ENCODE peak calls at places on chromosomes 12 and 14, in five cellular contexts. One of them, this sample, is unnamed.

GRCh38 chr12:126425264-126425663 is 1360.0 kb downstream of the AACS start:
- DNase-seq in A673: no peak
- DNase-seq in activated T-helper 2 cell treated with anti-CD3 and anti-CD28 coated beads, Interferon-gamma antibody, Interleukin-2, Interleukin-4, amounts not matched to agents 10 μg/mL and 5 μg/mL and 100 μg/mL, durations not matched to agents 14 hours and 24 hours and 36 hours: no peak
- DNase-seq in NCI-H1105 treated with DMSO at 0.1 percent for 48 hours: no peak
- DNase-seq in Peyer's patch: no peak
- DNase-seq in this sample: no peak

GRCh38 chr12:11578461-11578993 is 70.9 kb upstream of the ETV6 start:
- DNase-seq in NCI-H1105 treated with DMSO at 0.1 percent for 48 hours: no peak
- DNase-seq in Peyer's patch: no peak
- DNase-seq in activated T-helper 2 cell treated with anti-CD3 and anti-CD28 coated beads, Interferon-gamma antibody, Interleukin-2, Interleukin-4, amounts not matched to agents 10 μg/mL and 5 μg/mL and 100 μg/mL, durations not matched to agents 14 hours and 24 hours and 36 hours: no peak
- DNase-seq in A673: no peak
- DNase-seq in this sample: peak

GRCh38 chr12:25017336-25017735 is 68.4 kb upstream of the BCAT1 start:
- DNase-seq in A673: no peak
- DNase-seq in Peyer's patch: no peak
- DNase-seq in activated T-helper 2 cell treated with anti-CD3 and anti-CD28 coated beads, Interferon-gamma antibody, Interleukin-2, Interleukin-4, amounts not matched to agents 10 μg/mL and 5 μg/mL and 100 μg/mL, durations not matched to agents 14 hours and 24 hours and 36 hours: no peak
- DNase-seq in NCI-H1105 treated with DMSO at 0.1 percent for 48 hours: no peak
- DNase-seq in this sample: no peak

GRCh38 chr14:81323621-81324400 is 76.3 kb downstream of the STON2 start:
- DNase-seq in A673: no peak
- DNase-seq in Peyer's patch: peak
- DNase-seq in activated T-helper 2 cell treated with anti-CD3 and anti-CD28 coated beads, Interferon-gamma antibody, Interleukin-2, Interleukin-4, amounts not matched to agents 10 μg/mL and 5 μg/mL and 100 μg/mL, durations not matched to agents 14 hours and 24 hours and 36 hours: no peak
- DNase-seq in NCI-H1105 treated with DMSO at 0.1 percent for 48 hours: peak
- DNase-seq in this sample: no peak

GRCh38 chr12:107331471-107331870 is 238.1 kb upstream of the CRY1 start:
- DNase-seq in NCI-H1105 treated with DMSO at 0.1 percent for 48 hours: no peak
- DNase-seq in A673: no peak
- DNase-seq in Peyer's patch: no peak
- DNase-seq in activated T-helper 2 cell treated with anti-CD3 and anti-CD28 coated beads, Interferon-gamma antibody, Interleukin-2, Interleukin-4, amounts not matched to agents 10 μg/mL and 5 μg/mL and 100 μg/mL, durations not matched to agents 14 hours and 24 hours and 36 hours: no peak
- DNase-seq in this sample: no peak

GRCh38 chr12:39587247-39587646 is 32.4 kb downstream of the ABCD2 start:
- DNase-seq in activated T-helper 2 cell treated with anti-CD3 and anti-CD28 coated beads, Interferon-gamma antibody, Interleukin-2, Interleukin-4, amounts not matched to agents 10 μg/mL and 5 μg/mL and 100 μg/mL, durations not matched to agents 14 hours and 24 hours and 36 hours: no peak
- DNase-seq in A673: peak
- DNase-seq in Peyer's patch: no peak
- DNase-seq in NCI-H1105 treated with DMSO at 0.1 percent for 48 hours: no peak
- DNase-seq in this sample: no peak

GRCh38 chr12:26434299-26434915 is 239.0 kb downstream of the SSPN start:
- DNase-seq in activated T-helper 2 cell treated with anti-CD3 and anti-CD28 coated beads, Interferon-gamma antibody, Interleukin-2, Interleukin-4, amounts not matched to agents 10 μg/mL and 5 μg/mL and 100 μg/mL, durations not matched to agents 14 hours and 24 hours and 36 hours: no peak
- DNase-seq in Peyer's patch: peak
- DNase-seq in NCI-H1105 treated with DMSO at 0.1 percent for 48 hours: peak
- DNase-seq in A673: peak
- DNase-seq in this sample: peak

GRCh38 chr12:8081228-8081920 is 700 bp upstream of the NECAP1 start:
- DNase-seq in activated T-helper 2 cell treated with anti-CD3 and anti-CD28 coated beads, Interferon-gamma antibody, Interleukin-2, Interleukin-4, amounts not matched to agents 10 μg/mL and 5 μg/mL and 100 μg/mL, durations not matched to agents 14 hours and 24 hours and 36 hours: peak
- DNase-seq in Peyer's patch: peak
- DNase-seq in A673: no peak
- DNase-seq in NCI-H1105 treated with DMSO at 0.1 percent for 48 hours: peak
- DNase-seq in this sample: peak

GRCh38 chr12:124057691-124058090 is 84.7 kb downstream of the ZNF664 start:
- DNase-seq in NCI-H1105 treated with DMSO at 0.1 percent for 48 hours: no peak
- DNase-seq in A673: no peak
- DNase-seq in activated T-helper 2 cell treated with anti-CD3 and anti-CD28 coated beads, Interferon-gamma antibody, Interleukin-2, Interleukin-4, amounts not matched to agents 10 μg/mL and 5 μg/mL and 100 μg/mL, durations not matched to agents 14 hours and 24 hours and 36 hours: no peak
- DNase-seq in Peyer's patch: no peak
- DNase-seq in this sample: no peak

GRCh38 chr14:100105357-100106169 is 40.3 kb downstream of the EVL start:
- DNase-seq in A673: no peak
- DNase-seq in NCI-H1105 treated with DMSO at 0.1 percent for 48 hours: no peak
- DNase-seq in activated T-helper 2 cell treated with anti-CD3 and anti-CD28 coated beads, Interferon-gamma antibody, Interleukin-2, Interleukin-4, amounts not matched to agents 10 μg/mL and 5 μg/mL and 100 μg/mL, durations not matched to agents 14 hours and 24 hours and 36 hours: no peak
- DNase-seq in Peyer's patch: peak
- DNase-seq in this sample: no peak

GRCh38 chr14:53638966-53639365 is 317.7 kb downstream of the BMP4 start:
- DNase-seq in Peyer's patch: no peak
- DNase-seq in NCI-H1105 treated with DMSO at 0.1 percent for 48 hours: no peak
- DNase-seq in A673: no peak
- DNase-seq in activated T-helper 2 cell treated with anti-CD3 and anti-CD28 coated beads, Interferon-gamma antibody, Interleukin-2, Interleukin-4, amounts not matched to agents 10 μg/mL and 5 μg/mL and 100 μg/mL, durations not matched to agents 14 hours and 24 hours and 36 hours: no peak
- DNase-seq in this sample: no peak

GRCh38 chr12:76422154-76422877 is 74.1 kb upstream of the BBS10 start:
- DNase-seq in activated T-helper 2 cell treated with anti-CD3 and anti-CD28 coated beads, Interferon-gamma antibody, Interleukin-2, Interleukin-4, amounts not matched to agents 10 μg/mL and 5 μg/mL and 100 μg/mL, durations not matched to agents 14 hours and 24 hours and 36 hours: no peak
- DNase-seq in NCI-H1105 treated with DMSO at 0.1 percent for 48 hours: no peak
- DNase-seq in A673: peak
- DNase-seq in Peyer's patch: no peak
- DNase-seq in this sample: no peak

GRCh38 chr12:52022841-52023181 is 16.1 kb downstream of the TAMALIN start:
- DNase-seq in activated T-helper 2 cell treated with anti-CD3 and anti-CD28 coated beads, Interferon-gamma antibody, Interleukin-2, Interleukin-4, amounts not matched to agents 10 μg/mL and 5 μg/mL and 100 μg/mL, durations not matched to agents 14 hours and 24 hours and 36 hours: no peak
- DNase-seq in Peyer's patch: peak
- DNase-seq in NCI-H1105 treated with DMSO at 0.1 percent for 48 hours: no peak
- DNase-seq in A673: no peak
- DNase-seq in this sample: no peak

GRCh38 chr14:102826161-102826560 is 48.9 kb downstream of the TRAF3 start:
- DNase-seq in A673: no peak
- DNase-seq in Peyer's patch: no peak
- DNase-seq in NCI-H1105 treated with DMSO at 0.1 percent for 48 hours: no peak
- DNase-seq in activated T-helper 2 cell treated with anti-CD3 and anti-CD28 coated beads, Interferon-gamma antibody, Interleukin-2, Interleukin-4, amounts not matched to agents 10 μg/mL and 5 μg/mL and 100 μg/mL, durations not matched to agents 14 hours and 24 hours and 36 hours: no peak
- DNase-seq in this sample: no peak

GRCh38 chr14:50338547-50338946 is 26.4 kb downstream of the DMAC2L start:
- DNase-seq in activated T-helper 2 cell treated with anti-CD3 and anti-CD28 coated beads, Interferon-gamma antibody, Interleukin-2, Interleukin-4, amounts not matched to agents 10 μg/mL and 5 μg/mL and 100 μg/mL, durations not matched to agents 14 hours and 24 hours and 36 hours: no peak
- DNase-seq in A673: no peak
- DNase-seq in Peyer's patch: no peak
- DNase-seq in NCI-H1105 treated with DMSO at 0.1 percent for 48 hours: no peak
- DNase-seq in this sample: no peak

GRCh38 chr14:34857689-34858449 is 17.3 kb downstream of the BAZ1A start:
- DNase-seq in NCI-H1105 treated with DMSO at 0.1 percent for 48 hours: no peak
- DNase-seq in A673: no peak
- DNase-seq in Peyer's patch: no peak
- DNase-seq in activated T-helper 2 cell treated with anti-CD3 and anti-CD28 coated beads, Interferon-gamma antibody, Interleukin-2, Interleukin-4, amounts not matched to agents 10 μg/mL and 5 μg/mL and 100 μg/mL, durations not matched to agents 14 hours and 24 hours and 36 hours: no peak
- DNase-seq in this sample: no peak

GRCh38 chr14:93002851-93003298 is 79.9 kb downstream of the CHGA start:
- DNase-seq in NCI-H1105 treated with DMSO at 0.1 percent for 48 hours: no peak
- DNase-seq in Peyer's patch: no peak
- DNase-seq in activated T-helper 2 cell treated with anti-CD3 and anti-CD28 coated beads, Interferon-gamma antibody, Interleukin-2, Interleukin-4, amounts not matched to agents 10 μg/mL and 5 μg/mL and 100 μg/mL, durations not matched to agents 14 hours and 24 hours and 36 hours: no peak
- DNase-seq in A673: no peak
- DNase-seq in this sample: no peak

GRCh38 chr14:78836777-78837176 is 666.6 kb downstream of the NRXN3 start:
- DNase-seq in NCI-H1105 treated with DMSO at 0.1 percent for 48 hours: peak
- DNase-seq in activated T-helper 2 cell treated with anti-CD3 and anti-CD28 coated beads, Interferon-gamma antibody, Interleukin-2, Interleukin-4, amounts not matched to agents 10 μg/mL and 5 μg/mL and 100 μg/mL, durations not matched to agents 14 hours and 24 hours and 36 hours: peak
- DNase-seq in A673: peak
- DNase-seq in Peyer's patch: peak
- DNase-seq in this sample: peak

GRCh38 chr14:90811641-90812040 is 4.6 kb downstream of the TTC7B start:
- DNase-seq in A673: no peak
- DNase-seq in activated T-helper 2 cell treated with anti-CD3 and anti-CD28 coated beads, Interferon-gamma antibody, Interleukin-2, Interleukin-4, amounts not matched to agents 10 μg/mL and 5 μg/mL and 100 μg/mL, durations not matched to agents 14 hours and 24 hours and 36 hours: no peak
- DNase-seq in NCI-H1105 treated with DMSO at 0.1 percent for 48 hours: no peak
- DNase-seq in Peyer's patch: no peak
- DNase-seq in this sample: no peak

GRCh38 chr12:30440826-30441602 is 254.7 kb downstream of the IPO8 start:
- DNase-seq in A673: peak
- DNase-seq in Peyer's patch: no peak
- DNase-seq in activated T-helper 2 cell treated with anti-CD3 and anti-CD28 coated beads, Interferon-gamma antibody, Interleukin-2, Interleukin-4, amounts not matched to agents 10 μg/mL and 5 μg/mL and 100 μg/mL, durations not matched to agents 14 hours and 24 hours and 36 hours: no peak
- DNase-seq in NCI-H1105 treated with DMSO at 0.1 percent for 48 hours: no peak
- DNase-seq in this sample: no peak

GRCh38 chr12:90060031-90060430 is 351.4 kb upstream of the ATP2B1 start:
- DNase-seq in A673: no peak
- DNase-seq in activated T-helper 2 cell treated with anti-CD3 and anti-CD28 coated beads, Interferon-gamma antibody, Interleukin-2, Interleukin-4, amounts not matched to agents 10 μg/mL and 5 μg/mL and 100 μg/mL, durations not matched to agents 14 hours and 24 hours and 36 hours: no peak
- DNase-seq in NCI-H1105 treated with DMSO at 0.1 percent for 48 hours: no peak
- DNase-seq in Peyer's patch: no peak
- DNase-seq in this sample: no peak

GRCh38 chr14:52268191-52269061 is 928 bp downstream of the PTGDR start:
- DNase-seq in NCI-H1105 treated with DMSO at 0.1 percent for 48 hours: no peak
- DNase-seq in Peyer's patch: no peak
- DNase-seq in activated T-helper 2 cell treated with anti-CD3 and anti-CD28 coated beads, Interferon-gamma antibody, Interleukin-2, Interleukin-4, amounts not matched to agents 10 μg/mL and 5 μg/mL and 100 μg/mL, durations not matched to agents 14 hours and 24 hours and 36 hours: no peak
- DNase-seq in A673: no peak
- DNase-seq in this sample: no peak

GRCh38 chr14:60102389-60102788 is 10.7 kb downstream of the PCNX4 start:
- DNase-seq in Peyer's patch: no peak
- DNase-seq in A673: no peak
- DNase-seq in NCI-H1105 treated with DMSO at 0.1 percent for 48 hours: no peak
- DNase-seq in activated T-helper 2 cell treated with anti-CD3 and anti-CD28 coated beads, Interferon-gamma antibody, Interleukin-2, Interleukin-4, amounts not matched to agents 10 μg/mL and 5 μg/mL and 100 μg/mL, durations not matched to agents 14 hours and 24 hours and 36 hours: no peak
- DNase-seq in this sample: no peak

GRCh38 chr14:31167032-31167431 is 40.6 kb downstream of the HECTD1 start:
- DNase-seq in A673: no peak
- DNase-seq in activated T-helper 2 cell treated with anti-CD3 and anti-CD28 coated beads, Interferon-gamma antibody, Interleukin-2, Interleukin-4, amounts not matched to agents 10 μg/mL and 5 μg/mL and 100 μg/mL, durations not matched to agents 14 hours and 24 hours and 36 hours: no peak
- DNase-seq in Peyer's patch: no peak
- DNase-seq in NCI-H1105 treated with DMSO at 0.1 percent for 48 hours: no peak
- DNase-seq in this sample: no peak

This sample was measured in germinal center.